ENCODE peak calls at places on chromosome 2, in four cellular contexts. D is fibroblast of mammary gland, U is HuH-7, A is adipocyte. K is an unnamed sample.

GRCh38 chr2:128282976-128283810 is 35.5 kb downstream of the HS6ST1 start:
- DNase-seq in D (no peak), A (no peak), U (no peak), K (no peak)

GRCh38 chr2:223000872-223001825 is 50.8 kb upstream of the KCNE4 start:
- DNase-seq in D (no peak), A (no peak), U (no peak), K (no peak)

GRCh38 chr2:172647439-172647838 is 88.2 kb upstream of the RAPGEF4 start:
- DNase-seq in D (peak), A (no peak), U (no peak), K (no peak)

GRCh38 chr2:96470636-96471035 is 34.5 kb downstream of the NEURL3 start:
- DNase-seq in D (peak), U (no peak), A (no peak), K (peak)

GRCh38 chr2:217491271-217491670 is 511.5 kb downstream of the TNS1 start:
- DNase-seq in U (no peak), D (no peak), A (no peak), K (no peak)

GRCh38 chr2:202157211-202157985 is 81.0 kb downstream of the SUMO1 start:
- DNase-seq in A (no peak), U (no peak), D (no peak), K (no peak)

GRCh38 chr2:241469746-241470145 is 38.6 kb downstream of the STK25 start:
- DNase-seq in D (no peak), U (no peak), A (no peak), K (no peak)

GRCh38 chr2:236546561-236546961 is 23.1 kb upstream of the ACKR3 start:
- DNase-seq in D (no peak), A (no peak), U (no peak), K (no peak)

GRCh38 chr2:134727385-134727784 is 8.6 kb upstream of the TMEM163 start:
- DNase-seq in D (peak), A (peak), U (no peak), K (peak)

GRCh38 chr2:79993144-79993543 is 311.4 kb downstream of the LRRTM1 start:
- DNase-seq in U (no peak), D (no peak), A (no peak), K (no peak)

GRCh38 chr2:27304488-27305240 is 3.6 kb downstream of the UCN start:
- DNase-seq in A (no peak), U (no peak), D (no peak), K (no peak)

GRCh38 chr2:33022395-33022985 is 75.7 kb downstream of the LTBP1 start:
- DNase-seq in D (no peak), U (no peak), A (no peak), K (no peak)

GRCh38 chr2:73984922-73985317 is 210 bp downstream of the TET3 start:
- DNase-seq in A (peak), D (no peak), U (peak), K (no peak)

GRCh38 chr2:216653931-216654365 is 20.7 kb downstream of the IGFBP2 start:
- DNase-seq in D (peak), A (peak), U (no peak), K (no peak)

GRCh38 chr2:191217580-191217979 is 27.6 kb upstream of the MYO1B start:
- DNase-seq in U (peak), D (peak), A (peak), K (no peak)

GRCh38 chr2:227160164-227160563 is 3.8 kb downstream of the COL4A4 start:
- DNase-seq in D (no peak), A (no peak), U (no peak), K (no peak)

GRCh38 chr2:127133793-127134192 is 26.8 kb upstream of the BIN1 start:
- DNase-seq in U (no peak), D (no peak), A (no peak), K (no peak)

GRCh38 chr2:38301969-38302702 is 74.9 kb downstream of the ATL2 start:
- DNase-seq in D (peak), A (no peak), U (no peak), K (no peak)

GRCh38 chr2:183812091-183812490 is 687.8 kb downstream of the NUP35 start:
- DNase-seq in D (peak), U (no peak), A (no peak), K (no peak)

GRCh38 chr2:8515390-8515761 is 166.5 kb upstream of the ID2 start:
- DNase-seq in U (no peak), D (no peak), A (no peak), K (peak)

GRCh38 chr2:187542123-187542522 is 12.1 kb downstream of the TFPI start:
- DNase-seq in D (no peak), A (no peak), U (no peak), K (no peak)

GRCh38 chr2:1705557-1706076 is 38.7 kb downstream of the PXDN start:
- DNase-seq in A (no peak), U (no peak), D (no peak), K (no peak)

GRCh38 chr2:147211484-147211883 is 633.3 kb upstream of the ACVR2A start:
- DNase-seq in A (no peak), D (peak), U (no peak), K (no peak)

GRCh38 chr2:148132400-148132799 is 111.5 kb downstream of the MBD5 start:
- DNase-seq in D (peak), U (no peak), A (peak), K (no peak)

GRCh38 chr2:105409717-105410116 is 10.9 kb upstream of the FHL2 start:
- DNase-seq in D (peak), U (no peak), A (peak), K (peak)

GRCh38 chr2:187851955-187852624 is 297.9 kb upstream of the TFPI start:
- DNase-seq in D (no peak), U (no peak), A (no peak), K (no peak)

GRCh38 chr2:20526666-20527065 is 79.8 kb downstream of the RHOB start:
- DNase-seq in D (peak), U (no peak), A (no peak), K (no peak)

GRCh38 chr2:61900246-61900645 is 5.2 kb upstream of the COMMD1 start:
- DNase-seq in U (no peak), A (no peak), D (no peak), K (no peak)

GRCh38 chr2:229673676-229674075 is 40.7 kb downstream of the DNER start:
- DNase-seq in D (no peak), U (no peak), A (no peak), K (no peak)

GRCh38 chr2:184596819-184597411 is 1.4 kb upstream of the ZNF804A start:
- DNase-seq in A (peak), U (no peak), D (peak), K (no peak)

GRCh38 chr2:120441351-120441700 is 95.4 kb downstream of the INHBB start:
- DNase-seq in A (no peak), U (no peak), D (no peak), K (no peak)

GRCh38 chr2:104215269-104216161 is 638.4 kb upstream of the POU3F3 start:
- DNase-seq in D (no peak), A (no peak), U (no peak), K (no peak)

K was measured in testis.